ENCODE peak calls at places on chromosomes 13 and 19, in four cellular contexts. Z is K562, U is GM12878, F is HepG2. D is an unnamed sample.

GRCh38 chr13:77516342-77516789 is 19.1 kb upstream of the SCEL start:
- DNase-seq in Z (no peak), U (no peak), F (no peak), D (no peak)

GRCh38 chr13:48040059-48040458 is 2.5 kb downstream of the NUDT15 start:
- DNase-seq in Z (no peak), U (no peak), F (no peak), D (no peak)

GRCh38 chr13:103403148-103403740 is 337.0 kb upstream of the SLC10A2 start:
- DNase-seq in Z (no peak), U (no peak), F (no peak), D (no peak)

GRCh38 chr19:1325568-1326294 is 40.1 kb downstream of the EFNA2 start:
- DNase-seq in Z (no peak), U (no peak), F (no peak), D (no peak)

GRCh38 chr19:58569943-58570670 is 3.0 kb downstream of the MZF1 start:
- DNase-seq in Z (no peak), U (no peak), F (no peak), D (no peak)

GRCh38 chr13:55569514-55569913 is 1571.2 kb upstream of the PRR20A start:
- DNase-seq in Z (no peak), U (no peak), F (no peak), D (no peak)

GRCh38 chr13:110185696-110186095 is 121.3 kb downstream of the COL4A1 start:
- DNase-seq in Z (no peak), U (no peak), F (no peak), D (no peak)

GRCh38 chr13:109881347-109881725 is 95.0 kb upstream of the IRS2 start:
- DNase-seq in Z (no peak), U (no peak), F (no peak), D (no peak)

GRCh38 chr13:27481766-27482165 is 31.4 kb upstream of the MTIF3 start:
- DNase-seq in Z (peak; percentile 65), U (no peak), F (peak; percentile 37), D (peak; percentile 72)

GRCh38 chr13:31385534-31385933 is 185.8 kb downstream of the B3GLCT start:
- DNase-seq in Z (no peak), U (no peak), F (no peak), D (no peak)

GRCh38 chr19:57642396-57643046 is 9.6 kb downstream of the ZNF211 start:
- DNase-seq in Z (no peak), U (no peak), F (no peak), D (no peak)

GRCh38 chr19:38018694-38019426 is 111.9 kb downstream of the SIPA1L3 start:
- DNase-seq in Z (no peak), U (no peak), F (no peak), D (no peak)

GRCh38 chr19:13029893-13030292 is 34.6 kb downstream of the NFIX start:
- DNase-seq in Z (no peak), U (no peak), F (no peak), D (no peak)

DNA sequence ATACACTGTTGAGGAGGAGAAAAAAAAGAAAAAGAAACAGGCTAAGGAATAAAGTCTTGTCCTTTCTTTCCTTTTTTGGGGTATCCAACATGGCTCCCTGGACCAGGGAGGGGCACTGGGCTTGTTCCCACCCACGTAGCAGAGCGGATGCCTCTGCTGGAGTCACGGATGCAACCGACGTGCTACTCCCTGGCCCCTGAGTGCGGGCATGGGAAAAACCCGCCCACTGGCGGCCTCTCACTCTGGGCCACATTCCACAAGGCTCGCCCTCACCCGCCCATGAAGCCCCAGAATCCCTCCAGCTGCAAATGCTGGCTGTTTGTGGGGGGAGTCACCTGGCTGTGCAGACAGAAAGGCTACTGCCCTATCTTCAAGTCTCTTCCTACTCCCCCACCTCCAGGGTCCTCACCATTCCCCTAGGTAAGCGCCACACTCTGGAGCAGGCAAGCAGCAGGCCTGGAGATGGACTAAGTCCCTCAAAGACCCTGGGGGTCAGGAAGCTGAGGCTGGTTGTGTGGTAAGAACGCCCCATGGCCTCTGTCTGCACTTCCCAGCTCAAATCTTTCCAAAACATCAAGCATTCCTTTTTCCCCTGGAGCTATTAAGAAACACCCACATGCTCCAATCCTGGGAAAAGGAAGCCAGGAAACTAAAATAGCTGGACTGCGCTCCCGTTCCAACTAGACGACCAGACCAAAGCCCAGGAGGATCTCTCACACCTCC is 17.8 kb upstream of the EPHX3 start:
- DNase-seq in Z (no peak), U (no peak), F (no peak), D (no peak)
- TF ChIP-seq SP1 in Z (no peak), U (no peak), F (no peak), D (no peak)

DNA sequence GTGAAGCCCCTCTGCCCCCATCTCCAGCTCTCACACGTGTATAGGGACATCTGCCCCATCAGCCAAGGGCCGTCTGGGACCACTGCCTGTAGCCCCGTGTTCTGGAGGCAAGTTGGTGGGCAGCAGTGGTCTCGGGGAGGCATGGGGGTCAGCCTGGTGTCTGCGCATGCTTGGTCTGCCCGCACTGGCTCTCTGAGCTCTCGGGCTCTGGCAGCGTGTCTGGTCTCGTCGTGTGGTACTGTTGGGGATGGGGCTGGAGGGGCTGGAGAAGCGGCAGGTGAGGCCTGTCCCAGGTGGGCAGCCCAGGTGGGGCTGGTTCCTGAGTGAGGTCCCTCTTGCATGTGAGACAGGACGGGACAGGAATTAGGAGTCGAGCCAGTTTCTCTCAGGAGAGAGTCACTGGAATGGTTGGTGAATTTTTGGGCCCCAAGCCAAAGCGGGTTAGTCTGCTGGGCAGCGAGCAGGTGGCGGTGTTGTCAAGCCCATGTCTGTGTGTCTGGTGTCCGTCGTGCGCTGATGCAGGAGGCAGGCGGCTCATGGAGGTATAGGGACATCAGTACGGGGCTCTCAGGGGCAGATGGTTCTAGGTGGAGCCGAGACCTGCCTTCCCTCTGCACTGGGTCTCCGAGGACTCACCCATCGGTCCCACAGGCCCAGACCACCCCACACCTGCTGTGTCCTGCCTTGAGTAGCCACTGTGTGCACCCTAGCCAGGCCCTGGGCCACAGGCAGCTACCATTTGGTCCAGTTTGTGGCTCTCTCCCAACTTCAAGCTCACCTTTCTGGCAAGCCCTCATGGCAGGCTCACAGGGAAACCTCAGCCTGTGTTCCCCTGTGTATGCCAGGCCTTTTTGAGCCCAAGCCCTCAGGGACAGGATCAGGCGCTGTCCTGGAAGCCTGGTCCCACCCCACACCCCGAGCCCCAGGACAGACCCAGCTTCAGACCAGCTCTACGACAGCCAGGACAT is 18.2 kb downstream of the COMP start:
- DNase-seq in Z (no peak), U (no peak), F (no peak), D (no peak)
- TF ChIP-seq FOXK2 in Z (no peak), U (no peak), F (no peak), D (no peak)

DNA sequence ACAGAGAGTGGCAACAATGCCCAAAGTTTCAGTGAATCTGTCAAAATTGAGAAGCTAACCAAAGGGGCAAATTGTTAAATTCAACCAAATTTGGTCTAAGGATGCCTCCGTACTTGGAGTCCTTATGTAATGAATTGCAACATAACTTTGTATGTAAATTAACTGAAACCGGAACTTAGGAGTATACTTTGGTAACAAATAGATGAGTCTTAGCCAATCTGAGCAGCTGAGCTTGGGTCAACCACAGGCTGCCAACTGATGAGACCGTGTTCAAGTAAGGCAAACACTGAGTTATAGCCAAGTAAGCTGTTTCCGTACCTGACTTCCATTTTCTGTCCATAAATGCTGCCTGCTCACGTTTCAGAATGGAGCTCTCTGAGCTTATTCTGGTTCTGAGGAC is 5.3 kb downstream of the VWA8 start:
- DNase-seq in Z (no peak), U (no peak), F (no peak), D (no peak)
- TF ChIP-seq SP1 in Z (no peak), U (no peak), F (no peak), D (no peak)

DNA sequence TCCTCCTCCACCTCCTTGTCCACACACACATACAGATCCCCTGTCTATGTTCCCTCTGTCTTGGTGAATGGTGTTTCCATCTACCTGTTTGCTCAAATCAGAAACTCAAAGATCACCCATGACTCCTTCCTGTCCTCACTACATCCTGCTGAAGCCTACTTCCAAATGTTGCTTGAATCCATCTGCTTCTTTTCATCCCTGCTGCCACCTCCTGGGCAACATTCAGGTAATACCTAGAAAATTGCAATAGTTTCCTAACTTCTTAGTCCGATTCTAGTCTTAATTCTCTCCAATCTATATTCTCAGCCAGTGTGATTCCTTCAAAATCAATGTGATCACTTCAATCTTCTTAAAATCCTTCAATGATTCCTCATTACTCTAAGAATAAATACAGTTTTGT is 155.5 kb upstream of the STARD13 start:
- DNase-seq in Z (no peak), U (no peak), F (peak; percentile 35), D (peak; percentile 25)
- TF ChIP-seq FOXK2 in Z (no peak), U (no peak), F (no peak), D (no peak)

GRCh38 chr13:112965103-112965502 is 3.9 kb upstream of the MCF2L start:
- DNase-seq in Z (no peak), U (no peak), F (no peak), D (no peak)
- TF ChIP-seq SP1 in Z (no peak), U (no peak), F (no peak), D (no peak)